ENCODE peak calls at places on chromosomes 3 and 15, in six cellular contexts. One of them, this sample, is unnamed. For H3K9me3, the result is how much of the 10 kb centered on the place peaks cover.

GRCh38 chr15:77034620-77035467 is 36.1 kb downstream of the TSPAN3 start:
- DNase-seq in CD4-positive, alpha-beta T cell: peak
- DNase-seq in left ventricle myocardium inferior: no peak
- DNase-seq in CD8-positive, alpha-beta memory T cell: no peak
- DNase-seq in spleen: peak
- DNase-seq in upper lobe of right lung: peak
- DNase-seq in this sample: no peak

GRCh38 chr15:29099131-29099880 is 170.3 kb downstream of the NSMCE3 start:
- DNase-seq in CD4-positive, alpha-beta T cell: no peak
- DNase-seq in left ventricle myocardium inferior: no peak
- DNase-seq in CD8-positive, alpha-beta memory T cell: no peak
- DNase-seq in spleen: peak
- DNase-seq in upper lobe of right lung: no peak
- DNase-seq in this sample: no peak

GRCh38 chr3:13346481-13347389 is 73.4 kb downstream of the NUP210 start:
- DNase-seq in CD4-positive, alpha-beta T cell: peak
- DNase-seq in left ventricle myocardium inferior: peak
- DNase-seq in CD8-positive, alpha-beta memory T cell: peak
- DNase-seq in spleen: peak
- DNase-seq in upper lobe of right lung: no peak
- DNase-seq in this sample: peak

GRCh38 chr3:46982581-46982980 is 3.1 kb downstream of the NBEAL2 start:
- DNase-seq in CD4-positive, alpha-beta T cell: no peak
- DNase-seq in left ventricle myocardium inferior: peak
- DNase-seq in CD8-positive, alpha-beta memory T cell: no peak
- DNase-seq in spleen: peak
- DNase-seq in upper lobe of right lung: peak
- DNase-seq in this sample: no peak

GRCh38 chr3:189853906-189854305 is 222.7 kb downstream of the TP63 start:
- DNase-seq in CD4-positive, alpha-beta T cell: no peak
- DNase-seq in left ventricle myocardium inferior: no peak
- DNase-seq in CD8-positive, alpha-beta memory T cell: no peak
- DNase-seq in spleen: no peak
- DNase-seq in upper lobe of right lung: no peak
- DNase-seq in this sample: no peak

GRCh38 chr15:51505251-51505650 is 117.3 kb downstream of the DMXL2 start:
- DNase-seq in CD4-positive, alpha-beta T cell: no peak
- DNase-seq in left ventricle myocardium inferior: no peak
- DNase-seq in CD8-positive, alpha-beta memory T cell: no peak
- DNase-seq in spleen: no peak
- DNase-seq in upper lobe of right lung: no peak
- DNase-seq in this sample: no peak

GRCh38 chr3:177150970-177151627 is 46.2 kb downstream of the TBL1XR1 start:
- DNase-seq in CD4-positive, alpha-beta T cell: no peak
- DNase-seq in left ventricle myocardium inferior: no peak
- DNase-seq in CD8-positive, alpha-beta memory T cell: no peak
- DNase-seq in spleen: no peak
- DNase-seq in upper lobe of right lung: no peak
- DNase-seq in this sample: no peak

GRCh38 chr3:15102256-15102655 is 3.3 kb upstream of the RBSN start:
- DNase-seq in CD4-positive, alpha-beta T cell: no peak
- DNase-seq in left ventricle myocardium inferior: peak
- DNase-seq in CD8-positive, alpha-beta memory T cell: no peak
- DNase-seq in spleen: peak
- DNase-seq in upper lobe of right lung: peak
- DNase-seq in this sample: no peak

GRCh38 chr3:117246771-117247555 is 537.4 kb downstream of the TUSC7 start:
- DNase-seq in CD4-positive, alpha-beta T cell: no peak
- DNase-seq in left ventricle myocardium inferior: no peak
- DNase-seq in CD8-positive, alpha-beta memory T cell: no peak
- DNase-seq in spleen: no peak
- DNase-seq in upper lobe of right lung: no peak
- DNase-seq in this sample: no peak

GRCh38 chr3:168647582-168647981 is 551.9 kb upstream of the GOLIM4 start:
- DNase-seq in CD4-positive, alpha-beta T cell: no peak
- DNase-seq in left ventricle myocardium inferior: no peak
- DNase-seq in CD8-positive, alpha-beta memory T cell: no peak
- DNase-seq in spleen: no peak
- DNase-seq in upper lobe of right lung: no peak
- DNase-seq in this sample: no peak

GRCh38 chr3:193016437-193016887 is 98.8 kb upstream of the MB21D2 start:
- DNase-seq in CD4-positive, alpha-beta T cell: no peak
- DNase-seq in left ventricle myocardium inferior: peak
- DNase-seq in CD8-positive, alpha-beta memory T cell: no peak
- DNase-seq in spleen: no peak
- DNase-seq in upper lobe of right lung: peak
- DNase-seq in this sample: no peak

GRCh38 chr3:11915621-11916417 is 69.1 kb upstream of the TAMM41 start:
- DNase-seq in CD4-positive, alpha-beta T cell: no peak
- DNase-seq in left ventricle myocardium inferior: no peak
- DNase-seq in CD8-positive, alpha-beta memory T cell: no peak
- DNase-seq in spleen: no peak
- DNase-seq in upper lobe of right lung: peak
- DNase-seq in this sample: no peak

GRCh38 chr3:27696906-27697305 is 25.2 kb downstream of the EOMES start:
- DNase-seq in CD4-positive, alpha-beta T cell: no peak
- DNase-seq in left ventricle myocardium inferior: no peak
- DNase-seq in CD8-positive, alpha-beta memory T cell: no peak
- DNase-seq in spleen: no peak
- DNase-seq in upper lobe of right lung: no peak
- DNase-seq in this sample: no peak

GRCh38 chr15:57375827-57376694 is at the start of gene CGNL1:
- DNase-seq in CD4-positive, alpha-beta T cell: no peak
- DNase-seq in left ventricle myocardium inferior: peak
- DNase-seq in CD8-positive, alpha-beta memory T cell: no peak
- DNase-seq in spleen: no peak
- DNase-seq in upper lobe of right lung: peak
- DNase-seq in this sample: no peak

GRCh38 chr3:192772495-192772894 is 45.2 kb upstream of the FGF12 start:
- DNase-seq in CD4-positive, alpha-beta T cell: no peak
- DNase-seq in left ventricle myocardium inferior: peak
- DNase-seq in CD8-positive, alpha-beta memory T cell: no peak
- DNase-seq in spleen: no peak
- DNase-seq in upper lobe of right lung: no peak
- DNase-seq in this sample: no peak

GRCh38 chr3:100352296-100353178 is 18.0 kb downstream of the NIT2 start:
- DNase-seq in CD4-positive, alpha-beta T cell: no peak
- DNase-seq in left ventricle myocardium inferior: no peak
- DNase-seq in CD8-positive, alpha-beta memory T cell: no peak
- DNase-seq in spleen: no peak
- DNase-seq in upper lobe of right lung: no peak
- DNase-seq in this sample: no peak

DNA sequence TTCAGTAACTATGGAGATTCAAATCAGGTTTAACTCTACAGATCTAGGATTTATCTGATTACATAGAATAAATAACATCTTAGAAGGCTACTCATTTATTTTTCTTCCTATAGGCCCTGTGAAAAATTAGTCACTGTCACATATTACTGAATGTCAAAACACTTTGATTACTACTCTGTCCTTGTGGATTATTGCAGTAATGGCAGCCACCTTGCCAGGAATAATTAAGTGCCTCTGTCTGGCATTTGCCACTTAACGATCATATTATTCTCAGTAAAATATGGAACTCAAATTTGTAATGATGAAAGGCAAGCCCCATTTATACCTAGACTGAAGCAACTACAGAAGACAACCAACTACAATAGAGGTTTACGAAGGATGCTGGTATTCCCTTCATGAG is 596.3 kb upstream of the ARPP21 start:
- DNase-seq in CD4-positive, alpha-beta T cell: no peak
- DNase-seq in left ventricle myocardium inferior: no peak
- DNase-seq in CD8-positive, alpha-beta memory T cell: no peak
- DNase-seq in spleen: no peak
- DNase-seq in upper lobe of right lung: no peak
- DNase-seq in this sample: no peak
- H3K9me3 ChIP-seq in CD4-positive, alpha-beta T cell: under half
- H3K9me3 ChIP-seq in left ventricle myocardium inferior: under half
- H3K9me3 ChIP-seq in CD8-positive, alpha-beta memory T cell: under half
- H3K9me3 ChIP-seq in spleen: under half
- H3K9me3 ChIP-seq in upper lobe of right lung: under half
- H3K9me3 ChIP-seq in this sample: under half

GRCh38 chr15:25172691-25173090 is 217.9 kb downstream of the SNRPN start:
- DNase-seq in CD4-positive, alpha-beta T cell: no peak
- DNase-seq in left ventricle myocardium inferior: no peak
- DNase-seq in CD8-positive, alpha-beta memory T cell: no peak
- DNase-seq in spleen: peak
- DNase-seq in upper lobe of right lung: no peak
- DNase-seq in this sample: no peak
- H3K9me3 ChIP-seq in CD4-positive, alpha-beta T cell: under half
- H3K9me3 ChIP-seq in left ventricle myocardium inferior: half or more
- H3K9me3 ChIP-seq in CD8-positive, alpha-beta memory T cell: under half
- H3K9me3 ChIP-seq in spleen: half or more
- H3K9me3 ChIP-seq in upper lobe of right lung: under half
- H3K9me3 ChIP-seq in this sample: under half

GRCh38 chr15:27254801-27255200 is 283.8 kb downstream of the GABRG3 start:
- DNase-seq in CD4-positive, alpha-beta T cell: no peak
- DNase-seq in left ventricle myocardium inferior: no peak
- DNase-seq in CD8-positive, alpha-beta memory T cell: no peak
- DNase-seq in spleen: no peak
- DNase-seq in upper lobe of right lung: no peak
- DNase-seq in this sample: no peak
- H3K9me3 ChIP-seq in CD4-positive, alpha-beta T cell: under half
- H3K9me3 ChIP-seq in left ventricle myocardium inferior: under half
- H3K9me3 ChIP-seq in CD8-positive, alpha-beta memory T cell: under half
- H3K9me3 ChIP-seq in spleen: under half
- H3K9me3 ChIP-seq in upper lobe of right lung: under half
- H3K9me3 ChIP-seq in this sample: under half

GRCh38 chr15:87209891-87210649 is 1046.5 kb downstream of the NTRK3 start:
- DNase-seq in CD4-positive, alpha-beta T cell: no peak
- DNase-seq in left ventricle myocardium inferior: no peak
- DNase-seq in CD8-positive, alpha-beta memory T cell: no peak
- DNase-seq in spleen: no peak
- DNase-seq in upper lobe of right lung: no peak
- DNase-seq in this sample: no peak
- H3K9me3 ChIP-seq in CD4-positive, alpha-beta T cell: under half
- H3K9me3 ChIP-seq in left ventricle myocardium inferior: under half
- H3K9me3 ChIP-seq in CD8-positive, alpha-beta memory T cell: under half
- H3K9me3 ChIP-seq in spleen: under half
- H3K9me3 ChIP-seq in upper lobe of right lung: under half
- H3K9me3 ChIP-seq in this sample: under half

GRCh38 chr15:95249524-95249923 is 1018.2 kb downstream of the MCTP2 start:
- DNase-seq in CD4-positive, alpha-beta T cell: no peak
- DNase-seq in left ventricle myocardium inferior: no peak
- DNase-seq in CD8-positive, alpha-beta memory T cell: no peak
- DNase-seq in spleen: no peak
- DNase-seq in upper lobe of right lung: no peak
- DNase-seq in this sample: no peak

GRCh38 chr15:95252404-95252803 is 1021.0 kb downstream of the MCTP2 start:
- DNase-seq in CD4-positive, alpha-beta T cell: no peak
- DNase-seq in left ventricle myocardium inferior: no peak
- DNase-seq in CD8-positive, alpha-beta memory T cell: no peak
- DNase-seq in spleen: no peak
- DNase-seq in upper lobe of right lung: no peak
- DNase-seq in this sample: no peak

GRCh38 chr15:95247068-95247984 is 1016.0 kb downstream of the MCTP2 start:
- DNase-seq in CD4-positive, alpha-beta T cell: no peak
- DNase-seq in left ventricle myocardium inferior: no peak
- DNase-seq in CD8-positive, alpha-beta memory T cell: no peak
- DNase-seq in spleen: no peak
- DNase-seq in upper lobe of right lung: no peak
- DNase-seq in this sample: no peak
- H3K9me3 ChIP-seq in CD4-positive, alpha-beta T cell: under half
- H3K9me3 ChIP-seq in left ventricle myocardium inferior: under half
- H3K9me3 ChIP-seq in CD8-positive, alpha-beta memory T cell: under half
- H3K9me3 ChIP-seq in spleen: under half
- H3K9me3 ChIP-seq in upper lobe of right lung: under half
- H3K9me3 ChIP-seq in this sample: under half

GRCh38 chr15:25176616-25176923 is 221.8 kb downstream of the SNRPN start:
- DNase-seq in CD4-positive, alpha-beta T cell: no peak
- DNase-seq in left ventricle myocardium inferior: peak
- DNase-seq in CD8-positive, alpha-beta memory T cell: no peak
- DNase-seq in spleen: peak
- DNase-seq in upper lobe of right lung: no peak
- DNase-seq in this sample: peak
- H3K9me3 ChIP-seq in CD4-positive, alpha-beta T cell: half or more
- H3K9me3 ChIP-seq in left ventricle myocardium inferior: half or more
- H3K9me3 ChIP-seq in CD8-positive, alpha-beta memory T cell: under half
- H3K9me3 ChIP-seq in spleen: half or more
- H3K9me3 ChIP-seq in upper lobe of right lung: under half
- H3K9me3 ChIP-seq in this sample: under half

GRCh38 chr15:86489992-86490391 is 410.3 kb downstream of the AGBL1 start:
- DNase-seq in CD4-positive, alpha-beta T cell: no peak
- DNase-seq in left ventricle myocardium inferior: no peak
- DNase-seq in CD8-positive, alpha-beta memory T cell: no peak
- DNase-seq in spleen: no peak
- DNase-seq in upper lobe of right lung: no peak
- DNase-seq in this sample: no peak
- H3K9me3 ChIP-seq in CD4-positive, alpha-beta T cell: under half
- H3K9me3 ChIP-seq in left ventricle myocardium inferior: under half
- H3K9me3 ChIP-seq in CD8-positive, alpha-beta memory T cell: under half
- H3K9me3 ChIP-seq in spleen: under half
- H3K9me3 ChIP-seq in upper lobe of right lung: under half
- H3K9me3 ChIP-seq in this sample: under half

GRCh38 chr15:45903283-45903682 is 268.5 kb downstream of the SQOR start:
- DNase-seq in CD4-positive, alpha-beta T cell: no peak
- DNase-seq in left ventricle myocardium inferior: no peak
- DNase-seq in CD8-positive, alpha-beta memory T cell: no peak
- DNase-seq in spleen: no peak
- DNase-seq in upper lobe of right lung: no peak
- DNase-seq in this sample: no peak

GRCh38 chr15:45910671-45911070 is 275.8 kb downstream of the SQOR start:
- DNase-seq in CD4-positive, alpha-beta T cell: no peak
- DNase-seq in left ventricle myocardium inferior: no peak
- DNase-seq in CD8-positive, alpha-beta memory T cell: no peak
- DNase-seq in spleen: no peak
- DNase-seq in upper lobe of right lung: no peak
- DNase-seq in this sample: no peak

GRCh38 chr15:45906230-45906629 is 271.4 kb downstream of the SQOR start:
- DNase-seq in CD4-positive, alpha-beta T cell: no peak
- DNase-seq in left ventricle myocardium inferior: no peak
- DNase-seq in CD8-positive, alpha-beta memory T cell: no peak
- DNase-seq in spleen: no peak
- DNase-seq in upper lobe of right lung: no peak
- DNase-seq in this sample: no peak
- H3K9me3 ChIP-seq in CD4-positive, alpha-beta T cell: under half
- H3K9me3 ChIP-seq in left ventricle myocardium inferior: under half
- H3K9me3 ChIP-seq in CD8-positive, alpha-beta memory T cell: under half
- H3K9me3 ChIP-seq in spleen: under half
- H3K9me3 ChIP-seq in upper lobe of right lung: under half
- H3K9me3 ChIP-seq in this sample: under half

GRCh38 chr15:25094066-25094465 is 139.3 kb downstream of the SNRPN start:
- DNase-seq in CD4-positive, alpha-beta T cell: no peak
- DNase-seq in left ventricle myocardium inferior: no peak
- DNase-seq in CD8-positive, alpha-beta memory T cell: no peak
- DNase-seq in spleen: no peak
- DNase-seq in upper lobe of right lung: no peak
- DNase-seq in this sample: no peak

GRCh38 chr15:25093455-25094029 is 138.8 kb downstream of the SNRPN start:
- DNase-seq in CD4-positive, alpha-beta T cell: no peak
- DNase-seq in left ventricle myocardium inferior: no peak
- DNase-seq in CD8-positive, alpha-beta memory T cell: no peak
- DNase-seq in spleen: no peak
- DNase-seq in upper lobe of right lung: no peak
- DNase-seq in this sample: no peak

GRCh38 chr15:25094519-25094918 is 139.7 kb downstream of the SNRPN start:
- DNase-seq in CD4-positive, alpha-beta T cell: no peak
- DNase-seq in left ventricle myocardium inferior: no peak
- DNase-seq in CD8-positive, alpha-beta memory T cell: no peak
- DNase-seq in spleen: peak
- DNase-seq in upper lobe of right lung: no peak
- DNase-seq in this sample: no peak

GRCh38 chr15:25092661-25093060 is 137.9 kb downstream of the SNRPN start:
- DNase-seq in CD4-positive, alpha-beta T cell: no peak
- DNase-seq in left ventricle myocardium inferior: no peak
- DNase-seq in CD8-positive, alpha-beta memory T cell: no peak
- DNase-seq in spleen: no peak
- DNase-seq in upper lobe of right lung: no peak
- DNase-seq in this sample: no peak

GRCh38 chr15:25095179-25095578 is 140.4 kb downstream of the SNRPN start:
- DNase-seq in CD4-positive, alpha-beta T cell: no peak
- DNase-seq in left ventricle myocardium inferior: no peak
- DNase-seq in CD8-positive, alpha-beta memory T cell: no peak
- DNase-seq in spleen: no peak
- DNase-seq in upper lobe of right lung: no peak
- DNase-seq in this sample: no peak
- H3K9me3 ChIP-seq in CD4-positive, alpha-beta T cell: half or more
- H3K9me3 ChIP-seq in left ventricle myocardium inferior: half or more
- H3K9me3 ChIP-seq in CD8-positive, alpha-beta memory T cell: under half
- H3K9me3 ChIP-seq in spleen: half or more
- H3K9me3 ChIP-seq in upper lobe of right lung: half or more
- H3K9me3 ChIP-seq in this sample: under half

This sample was measured in T-helper 17 cell.